ENCODE peak calls at places on chromosomes 2 and 18, in four cellular contexts. K is IMR-90, S is astrocyte, J is cardiac fibroblast. L is an unnamed sample.

GRCh38 chr18:12657048-12657848 is 659 bp downstream of the SPIRE1 start:
- DNase-seq in K (peak), S (peak), J (peak), L (peak)

GRCh38 chr2:16281451-16282330 is 341.3 kb downstream of the MYCN start:
- DNase-seq in K (no peak), S (no peak), J (peak), L (peak)

GRCh38 chr2:168929031-168929430 is 27.9 kb downstream of the G6PC2 start:
- DNase-seq in K (no peak), S (no peak), J (peak), L (no peak)

GRCh38 chr2:145750074-145750473 is 1230.2 kb upstream of the ZEB2 start:
- DNase-seq in K (no peak), S (no peak), J (peak), L (no peak)

GRCh38 chr2:406231-406630 is 118.3 kb upstream of the ALKAL2 start:
- DNase-seq in K (no peak), S (no peak), J (no peak), L (no peak)

GRCh38 chr18:77051581-77052296 is 80.8 kb downstream of the MBP start:
- DNase-seq in K (no peak), S (no peak), J (no peak), L (no peak)

GRCh38 chr2:42846026-42846425 is 53.6 kb upstream of the HAAO start:
- DNase-seq in K (no peak), S (no peak), J (no peak), L (no peak)

GRCh38 chr2:179424571-179424970 is 159.9 kb upstream of the SESTD1 start:
- DNase-seq in K (no peak), S (no peak), J (no peak), L (no peak)

GRCh38 chr2:163563336-163563735 is 172.5 kb downstream of the FIGN start:
- DNase-seq in K (no peak), S (no peak), J (no peak), L (peak)

GRCh38 chr2:101120124-101120996 is 30.8 kb downstream of the TBC1D8 start:
- DNase-seq in K (peak), S (peak), J (peak), L (peak)

GRCh38 chr2:7180641-7181370 is 263.6 kb downstream of the RNF144A start:
- DNase-seq in K (no peak), S (peak), J (peak), L (peak)

GRCh38 chr2:63132020-63132419 is 81.4 kb downstream of the OTX1 start:
- DNase-seq in K (no peak), S (no peak), J (no peak), L (no peak)

GRCh38 chr2:29700560-29700959 is 220.8 kb downstream of the ALK start:
- DNase-seq in K (peak), S (peak), J (no peak), L (peak)

GRCh38 chr2:128727914-128728313 is 409.2 kb upstream of the HS6ST1 start:
- DNase-seq in K (peak), S (peak), J (peak), L (peak)

GRCh38 chr18:49023281-49023937 is 72.6 kb upstream of the SMAD7 start:
- DNase-seq in K (no peak), S (no peak), J (no peak), L (no peak)

DNA sequence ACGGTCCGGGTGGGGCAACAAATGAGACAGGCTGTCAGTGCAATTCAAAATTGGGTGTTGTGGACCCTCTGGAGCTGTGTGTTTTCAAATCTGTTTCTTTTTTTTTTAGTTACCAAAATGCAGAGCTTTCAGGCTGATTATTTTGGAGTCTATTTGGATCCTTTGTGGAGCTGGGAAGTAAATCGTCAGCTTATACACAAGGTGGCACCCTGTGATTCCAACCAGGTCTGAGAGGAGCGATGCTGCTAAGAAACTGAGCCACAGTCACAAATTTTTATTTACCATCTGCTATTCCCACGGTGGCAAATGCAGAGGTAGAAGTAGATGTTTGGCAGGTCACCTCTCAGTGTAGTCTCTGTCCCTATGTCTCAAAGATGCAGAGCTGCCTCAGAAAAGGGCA is 3.8 kb upstream of the EPC2 start:
- DNase-seq in K (peak), S (no peak), J (peak), L (peak)
- TF ChIP-seq CTCF in K (peak), S (no peak), J (peak), L (peak)

GRCh38 chr2:11719230-11719977 is 27.0 kb upstream of the LPIN1 start:
- DNase-seq in K (no peak), S (peak), J (no peak), L (no peak)
- H3K4me3 ChIP-seq in K (no peak), S (no peak), J (no peak), L (no peak)

GRCh38 chr2:177239934-177240600 is 24.5 kb downstream of the NFE2L2 start:
- DNase-seq in K (peak), S (peak), J (peak), L (peak)
- TF ChIP-seq CTCF in K (no peak), S (no peak), J (no peak), L (no peak)

GRCh38 chr2:151774506-151774905 is 40.2 kb upstream of the NEB start:
- DNase-seq in K (peak), S (peak), J (peak), L (peak)
- H3K4me3 ChIP-seq in K (no peak), S (no peak), J (no peak), L (no peak)

GRCh38 chr2:118371500-118371899 is 283.2 kb downstream of the INSIG2 start:
- DNase-seq in K (peak), S (peak), J (peak), L (peak)
- TF ChIP-seq CTCF in K (peak), S (peak), J (peak), L (peak)